ENCODE peak calls at places on chromosomes 2 and 18, in nine cellular contexts. One of them, this sample, is unnamed.

GRCh38 chr18:31685097-31686082 is 1.0 kb upstream of the B4GALT6 start:
- DNase-seq in Right ventricle myocardium superior: peak
- DNase-seq in WERI-Rb-1: peak
- DNase-seq in Peyer's patch: peak
- DNase-seq in stimulated activated CD4-positive, alpha-beta T cell treated with anti-CD3 and anti-CD28 coated beads, TNF-alpha, amount 100 ng/mL, for 48 hours: peak
- DNase-seq in NCI-H460: peak
- DNase-seq in hypothalamus: peak
- DNase-seq in neuronal stem cell: peak
- DNase-seq in cardiac muscle cell: peak
- DNase-seq in this sample: peak

GRCh38 chr2:86308984-86309695 is 28.3 kb downstream of the REEP1 start:
- DNase-seq in cardiac muscle cell: no peak
- DNase-seq in WERI-Rb-1: no peak
- DNase-seq in NCI-H460: no peak
- DNase-seq in Peyer's patch: no peak
- DNase-seq in neuronal stem cell: no peak
- DNase-seq in stimulated activated CD4-positive, alpha-beta T cell treated with anti-CD3 and anti-CD28 coated beads, TNF-alpha, amount 100 ng/mL, for 48 hours: no peak
- DNase-seq in Right ventricle myocardium superior: no peak
- DNase-seq in hypothalamus: no peak
- DNase-seq in this sample: no peak

GRCh38 chr2:202695166-202695565 is 60.4 kb downstream of the FAM117B start:
- DNase-seq in WERI-Rb-1: no peak
- DNase-seq in neuronal stem cell: no peak
- DNase-seq in hypothalamus: no peak
- DNase-seq in Peyer's patch: no peak
- DNase-seq in NCI-H460: no peak
- DNase-seq in Right ventricle myocardium superior: no peak
- DNase-seq in stimulated activated CD4-positive, alpha-beta T cell treated with anti-CD3 and anti-CD28 coated beads, TNF-alpha, amount 100 ng/mL, for 48 hours: no peak
- DNase-seq in cardiac muscle cell: peak
- DNase-seq in this sample: no peak

GRCh38 chr2:18498531-18498930 is 61.9 kb downstream of the RDH14 start:
- DNase-seq in hypothalamus: no peak
- DNase-seq in neuronal stem cell: no peak
- DNase-seq in Right ventricle myocardium superior: no peak
- DNase-seq in cardiac muscle cell: no peak
- DNase-seq in stimulated activated CD4-positive, alpha-beta T cell treated with anti-CD3 and anti-CD28 coated beads, TNF-alpha, amount 100 ng/mL, for 48 hours: no peak
- DNase-seq in NCI-H460: no peak
- DNase-seq in WERI-Rb-1: no peak
- DNase-seq in Peyer's patch: no peak
- DNase-seq in this sample: no peak

GRCh38 chr2:50658883-50659282 is 373.0 kb downstream of the NRXN1 start:
- DNase-seq in NCI-H460: no peak
- DNase-seq in neuronal stem cell: no peak
- DNase-seq in stimulated activated CD4-positive, alpha-beta T cell treated with anti-CD3 and anti-CD28 coated beads, TNF-alpha, amount 100 ng/mL, for 48 hours: no peak
- DNase-seq in Right ventricle myocardium superior: no peak
- DNase-seq in cardiac muscle cell: no peak
- DNase-seq in Peyer's patch: no peak
- DNase-seq in WERI-Rb-1: no peak
- DNase-seq in hypothalamus: no peak
- DNase-seq in this sample: no peak

GRCh38 chr2:100268986-100269385 is 53.3 kb downstream of the LONRF2 start:
- DNase-seq in WERI-Rb-1: no peak
- DNase-seq in cardiac muscle cell: no peak
- DNase-seq in Peyer's patch: no peak
- DNase-seq in hypothalamus: no peak
- DNase-seq in Right ventricle myocardium superior: no peak
- DNase-seq in stimulated activated CD4-positive, alpha-beta T cell treated with anti-CD3 and anti-CD28 coated beads, TNF-alpha, amount 100 ng/mL, for 48 hours: no peak
- DNase-seq in neuronal stem cell: no peak
- DNase-seq in NCI-H460: no peak
- DNase-seq in this sample: no peak

GRCh38 chr2:132804045-132804444 is 134.0 kb upstream of the LYPD1 start:
- DNase-seq in WERI-Rb-1: no peak
- DNase-seq in Right ventricle myocardium superior: no peak
- DNase-seq in Peyer's patch: no peak
- DNase-seq in stimulated activated CD4-positive, alpha-beta T cell treated with anti-CD3 and anti-CD28 coated beads, TNF-alpha, amount 100 ng/mL, for 48 hours: no peak
- DNase-seq in cardiac muscle cell: peak
- DNase-seq in neuronal stem cell: no peak
- DNase-seq in hypothalamus: no peak
- DNase-seq in NCI-H460: peak
- DNase-seq in this sample: no peak

GRCh38 chr2:46170611-46171385 is 126.4 kb upstream of the EPAS1 start:
- DNase-seq in NCI-H460: no peak
- DNase-seq in cardiac muscle cell: no peak
- DNase-seq in hypothalamus: no peak
- DNase-seq in Peyer's patch: no peak
- DNase-seq in neuronal stem cell: no peak
- DNase-seq in WERI-Rb-1: no peak
- DNase-seq in stimulated activated CD4-positive, alpha-beta T cell treated with anti-CD3 and anti-CD28 coated beads, TNF-alpha, amount 100 ng/mL, for 48 hours: no peak
- DNase-seq in Right ventricle myocardium superior: no peak
- DNase-seq in this sample: no peak

GRCh38 chr2:110804915-110805314 is 72.5 kb downstream of the ACOXL start:
- DNase-seq in cardiac muscle cell: no peak
- DNase-seq in neuronal stem cell: no peak
- DNase-seq in WERI-Rb-1: no peak
- DNase-seq in Right ventricle myocardium superior: no peak
- DNase-seq in NCI-H460: no peak
- DNase-seq in Peyer's patch: peak
- DNase-seq in hypothalamus: no peak
- DNase-seq in stimulated activated CD4-positive, alpha-beta T cell treated with anti-CD3 and anti-CD28 coated beads, TNF-alpha, amount 100 ng/mL, for 48 hours: peak
- DNase-seq in this sample: peak